ENCODE peak calls at places on chromosomes 3 and 15, in four cellular contexts. C is HCT116, U is GM12878, K is H1. L is an unnamed sample.

GRCh38 chr15:85667491-85668424 is 127.0 kb downstream of the KLHL25 start:
- DNase-seq in C (peak; percentile 48), U (no peak), K (no peak), L (no peak)

GRCh38 chr3:134366928-134367352 is 7.3 kb downstream of the AMOTL2 start:
- DNase-seq in C (no peak), U (no peak), K (no peak), L (no peak)

GRCh38 chr3:43684944-43685343 is 5.8 kb upstream of the ABHD5 start:
- DNase-seq in C (no peak), U (no peak), K (no peak), L (no peak)

GRCh38 chr15:28019594-28020320 is 79.4 kb downstream of the OCA2 start:
- DNase-seq in C (no peak), U (no peak), K (no peak), L (peak; percentile 39)

GRCh38 chr15:71526061-71526460 is 284.3 kb upstream of the NR2E3 start:
- DNase-seq in C (no peak), U (no peak), K (no peak), L (no peak)

GRCh38 chr3:113421082-113421481 is 20.2 kb downstream of the CFAP44 start:
- DNase-seq in C (no peak), U (peak; percentile 5), K (no peak), L (no peak)

GRCh38 chr3:43364926-43365325 is 78.6 kb downstream of the SNRK start:
- DNase-seq in C (no peak), U (no peak), K (no peak), L (no peak)

GRCh38 chr3:176741648-176742047 is 455.6 kb downstream of the TBL1XR1 start:
- DNase-seq in C (no peak), U (no peak), K (no peak), L (no peak)

GRCh38 chr3:71311320-71312046 is 272.0 kb downstream of the FOXP1 start:
- DNase-seq in C (no peak), U (no peak), K (no peak), L (no peak)

GRCh38 chr3:112378989-112379692 is 46.2 kb downstream of the CD200 start:
- DNase-seq in C (no peak), U (no peak), K (no peak), L (no peak)

GRCh38 chr3:28406241-28406640 is 57.6 kb upstream of the AZI2 start:
- DNase-seq in C (no peak), U (no peak), K (no peak), L (no peak)

GRCh38 chr3:194130807-194131589 is 5.0 kb upstream of the HES1 start:
- DNase-seq in C (no peak), U (peak; percentile 95), K (no peak), L (no peak)
- TF ChIP-seq EGR1 in C (no peak), U (peak; percentile 88), K (no peak), L (no peak)

GRCh38 chr15:84079885-84080777 is 155.4 kb upstream of the GOLGA6L4 start:
- DNase-seq in C (no peak), U (no peak), K (peak; percentile 85), L (peak; percentile 9)
- TF ChIP-seq EGR1 in C (no peak), U (no peak), K (no peak), L (no peak)

GRCh38 chr3:114608293-114608692 is 314.5 kb downstream of the TIGIT start:
- DNase-seq in C (no peak), U (no peak), K (no peak), L (no peak)
- TF ChIP-seq EGR1 in C (no peak), U (no peak), K (no peak), L (no peak)

GRCh38 chr3:184718431-184718830 is 6.6 kb upstream of the MAGEF1 start:
- DNase-seq in C (no peak), U (no peak), K (peak; percentile 31), L (no peak)

GRCh38 chr3:184719709-184720108 is 7.8 kb upstream of the MAGEF1 start:
- DNase-seq in C (no peak), U (no peak), K (peak; percentile 24), L (no peak)

GRCh38 chr3:184717608-184717995 is 5.7 kb upstream of the MAGEF1 start:
- DNase-seq in C (no peak), U (no peak), K (peak; percentile 43), L (no peak)

GRCh38 chr3:184715943-184716651 is 4.2 kb upstream of the MAGEF1 start:
- DNase-seq in C (no peak), U (no peak), K (no peak), L (no peak)

GRCh38 chr3:184716652-184717607 is 5.1 kb upstream of the MAGEF1 start:
- DNase-seq in C (no peak), U (no peak), K (peak; percentile 60), L (no peak)
- TF ChIP-seq EGR1 in C (no peak), U (no peak), K (no peak), L (no peak)

L was measured in K562.